ENCODE peak calls at places on chromosome 4, in six cellular contexts. O is NT2/D1, K is PC-9, B is GM23338, X is ovary, E is hepatocyte. I is an unnamed sample.

GRCh38 chr4:20127626-20128025 is 124.1 kb upstream of the SLIT2 start:
- DNase-seq in O (no peak), K (no peak), B (no peak), X (no peak), E (no peak), I (no peak)

GRCh38 chr4:78222575-78223186 is 165.6 kb downstream of the FRAS1 start:
- DNase-seq in O (no peak), K (no peak), B (peak; percentile 62), X (no peak), E (no peak), I (no peak)

GRCh38 chr4:138938371-138938699 is 77.2 kb upstream of the NOCT start:
- DNase-seq in O (peak; percentile 32), K (no peak), B (peak; percentile 71), X (no peak), E (peak; percentile 52), I (no peak)

GRCh38 chr4:122152699-122153328 is 683 bp downstream of the BLTP1 start:
- DNase-seq in O (peak; percentile 3), K (no peak), B (peak; percentile 55), X (peak; percentile 32), E (peak; percentile 59), I (peak; percentile 57)

GRCh38 chr4:143397887-143398286 is 61.2 kb downstream of the GAB1 start:
- DNase-seq in O (no peak), K (no peak), B (no peak), X (no peak), E (no peak), I (no peak)

GRCh38 chr4:11881364-11881763 is 452.7 kb upstream of the HS3ST1 start:
- DNase-seq in O (no peak), K (no peak), B (no peak), X (no peak), E (no peak), I (no peak)

GRCh38 chr4:5609265-5610007 is 98.9 kb downstream of the EVC2 start:
- DNase-seq in O (no peak), K (no peak), B (no peak), X (no peak), E (no peak), I (no peak)

GRCh38 chr4:2260336-2261109 is 1.4 kb downstream of the MXD4 start:
- DNase-seq in O (no peak), K (no peak), B (no peak), X (peak; percentile 28), E (no peak), I (peak; percentile 70)

GRCh38 chr4:2598661-2599654 is 62.5 kb downstream of the FAM193A start:
- DNase-seq in O (no peak), K (no peak), B (peak; percentile 44), X (no peak), E (no peak), I (no peak)

GRCh38 chr4:82354788-82355187 is 19.0 kb downstream of the HNRNPD start:
- DNase-seq in O (no peak), K (no peak), B (no peak), X (no peak), E (no peak), I (no peak)

GRCh38 chr4:167020410-167020809 is 213.9 kb downstream of the SPOCK3 start:
- DNase-seq in O (no peak), K (no peak), B (peak; percentile 48), X (no peak), E (peak; percentile 10), I (no peak)

GRCh38 chr4:83618431-83618830 is 82.5 kb downstream of the GPAT3 start:
- DNase-seq in O (no peak), K (peak; percentile 50), B (peak; percentile 23), X (no peak), E (peak; percentile 81), I (no peak)

GRCh38 chr4:119025440-119025839 is 110.2 kb upstream of the MYOZ2 start:
- DNase-seq in O (no peak), K (peak; percentile 23), B (no peak), X (peak; percentile 75), E (peak; percentile 66), I (peak; percentile 89)

GRCh38 chr4:92091335-92091734 is 212.4 kb upstream of the GRID2 start:
- DNase-seq in O (no peak), K (peak; percentile 22), B (peak; percentile 76), X (no peak), E (no peak), I (no peak)

GRCh38 chr4:54225671-54226398 is 3.3 kb upstream of the PDGFRA start:
- DNase-seq in O (no peak), K (no peak), B (peak; percentile 66), X (peak; percentile 50), E (peak; percentile 16), I (no peak)

GRCh38 chr4:125313497-125313896 is 1.3 kb upstream of the FAT4 start:
- DNase-seq in O (peak; percentile 71), K (peak; percentile 49), B (peak; percentile 94), X (peak; percentile 44), E (peak; percentile 92), I (no peak)

GRCh38 chr4:54714631-54715030 is 56.9 kb downstream of the KIT start:
- DNase-seq in O (no peak), K (no peak), B (no peak), X (no peak), E (no peak), I (no peak)

GRCh38 chr4:8594097-8595038 is 1.8 kb downstream of the CPZ start:
- DNase-seq in O (peak; percentile 66), K (peak; percentile 64), B (peak; percentile 94), X (peak; percentile 85), E (peak; percentile 86), I (peak; percentile 42)

GRCh38 chr4:35461931-35462659 is 782.2 kb downstream of the ARAP2 start:
- DNase-seq in O (no peak), K (no peak), B (peak; percentile 33), X (no peak), E (no peak), I (no peak)

GRCh38 chr4:5471206-5471605 is 237.2 kb downstream of the EVC2 start:
- DNase-seq in O (no peak), K (no peak), B (no peak), X (no peak), E (no peak), I (no peak)

GRCh38 chr4:128757712-128758111 is 51.8 kb upstream of the JADE1 start:
- DNase-seq in O (no peak), K (no peak), B (peak; percentile 63), X (no peak), E (no peak), I (no peak)

GRCh38 chr4:2948895-2949781 is 14.1 kb downstream of the NOP14 start:
- DNase-seq in O (no peak), K (no peak), B (no peak), X (no peak), E (peak; percentile 57), I (no peak)

GRCh38 chr4:142121951-142122350 is 485.6 kb downstream of the IL15 start:
- DNase-seq in O (no peak), K (no peak), B (no peak), X (no peak), E (no peak), I (no peak)

GRCh38 chr4:112840061-112840460 is 203.1 kb downstream of the LARP7 start:
- DNase-seq in O (no peak), K (no peak), B (peak; percentile 30), X (no peak), E (no peak), I (no peak)

GRCh38 chr4:174503079-174503724 is 19.1 kb downstream of the HPGD start:
- DNase-seq in O (no peak), K (no peak), B (no peak), X (no peak), E (no peak), I (no peak)

GRCh38 chr4:89420507-89420906 is 112.9 kb upstream of the GPRIN3 start:
- DNase-seq in O (no peak), K (no peak), B (no peak), X (no peak), E (no peak), I (no peak)
- H3K4me1 ChIP-seq in O (no peaks in the 10 kb centered on the region), K (no peaks in the 10 kb centered on the region), B (peaks cover 18% of the 10 kb centered on the region), X (peaks cover 3% of the 10 kb centered on the region), E (no peaks in the 10 kb centered on the region), I (no peaks in the 10 kb centered on the region)

GRCh38 chr4:184443318-184443717 is 31.0 kb downstream of the IRF2 start:
- DNase-seq in O (no peak), K (no peak), B (no peak), X (no peak), E (no peak), I (no peak)
- H3K4me1 ChIP-seq in O (peaks cover 5% of the 10 kb centered on the region), K (no peaks in the 10 kb centered on the region), B (peaks cover 66% of the 10 kb centered on the region), X (peaks cover 25% of the 10 kb centered on the region), E (peaks cover 29% of the 10 kb centered on the region), I (peaks cover 57% of the 10 kb centered on the region)

GRCh38 chr4:57187241-57187640 is 77.1 kb upstream of the IGFBP7 start:
- DNase-seq in O (no peak), K (no peak), B (peak; percentile 14), X (no peak), E (no peak), I (no peak)
- H3K4me1 ChIP-seq in O (peaks cover 3% of the 10 kb centered on the region), K (no peaks in the 10 kb centered on the region), B (peaks cover 61% of the 10 kb centered on the region), X (no peaks in the 10 kb centered on the region), E (peaks cover 18% of the 10 kb centered on the region), I (no peaks in the 10 kb centered on the region)

DNA sequence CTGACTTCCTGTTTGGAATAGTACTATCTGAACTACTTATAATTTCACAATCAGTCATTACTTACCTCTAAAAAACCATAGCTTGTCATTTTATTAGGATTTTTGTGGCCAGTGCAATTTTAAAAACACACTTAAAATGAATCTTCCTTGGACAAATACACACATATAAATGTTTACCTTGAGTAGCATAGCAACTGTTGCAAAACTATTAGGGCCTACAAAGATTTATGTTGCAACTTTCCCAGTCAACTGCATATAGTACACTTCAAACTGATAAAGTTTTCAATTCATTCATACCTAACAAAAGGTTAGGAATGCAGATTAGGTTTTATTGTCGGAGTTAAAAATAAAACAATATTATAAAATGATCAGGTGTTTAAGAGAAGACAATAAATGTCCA is 193.0 kb downstream of the PDGFC start:
- DNase-seq in O (no peak), K (no peak), B (no peak), X (no peak), E (no peak), I (no peak)
- H3K4me1 ChIP-seq in O (no peaks in the 10 kb centered on the region), K (peaks cover 15% of the 10 kb centered on the region), B (no peaks in the 10 kb centered on the region), X (no peaks in the 10 kb centered on the region), E (peaks cover 18% of the 10 kb centered on the region), I (peaks cover 17% of the 10 kb centered on the region)

GRCh38 chr4:10020871-10021676 is at the start of gene SLC2A9:
- DNase-seq in O (no peak), K (no peak), B (no peak), X (no peak), E (no peak), I (peak; percentile 65)

GRCh38 chr4:10018818-10019438 is 2.4 kb downstream of the SLC2A9 start:
- DNase-seq in O (peak; percentile 84), K (peak; percentile 90), B (peak; percentile 95), X (peak; percentile 99), E (peak; percentile 95), I (peak; percentile 97)

GRCh38 chr4:10022346-10023049 is 1.2 kb upstream of the SLC2A9 start:
- DNase-seq in O (no peak), K (no peak), B (no peak), X (no peak), E (no peak), I (no peak)

GRCh38 chr4:10019521-10020051 is 1.7 kb downstream of the SLC2A9 start:
- DNase-seq in O (no peak), K (no peak), B (no peak), X (peak; percentile 42), E (no peak), I (no peak)

GRCh38 chr4:10020106-10020505 is 1.2 kb downstream of the SLC2A9 start:
- DNase-seq in O (no peak), K (no peak), B (no peak), X (no peak), E (no peak), I (no peak)
- H3K4me1 ChIP-seq in O (peaks cover 6% of the 10 kb centered on the region), K (no peaks in the 10 kb centered on the region), B (peaks cover 4% of the 10 kb centered on the region), X (peaks cover 4% of the 10 kb centered on the region), E (peaks cover 4% of the 10 kb centered on the region), I (peaks cover 46% of the 10 kb centered on the region)

GRCh38 chr4:38157592-38157991 is 197.4 kb downstream of the PTTG2 start:
- DNase-seq in O (no peak), K (peak; percentile 67), B (no peak), X (no peak), E (peak; percentile 66), I (no peak)
- H3K4me1 ChIP-seq in O (no peaks in the 10 kb centered on the region), K (peaks cover 74% of the 10 kb centered on the region), B (no peaks in the 10 kb centered on the region), X (peaks cover 4% of the 10 kb centered on the region), E (peaks cover 21% of the 10 kb centered on the region), I (peaks cover 48% of the 10 kb centered on the region)